ENCODE peak calls at places on chromosomes 16 and 17, in four cellular contexts. P, G, F and I are unnamed samples.

GRCh38 chr16:50253511-50253903 is 12.8 kb upstream of the ADCY7 start:
- DNase-seq in P (peak), G (no peak), F (no peak), I (no peak)

GRCh38 chr17:77498056-77498785 is 357.5 kb downstream of the SEC14L1 start:
- DNase-seq in G (no peak), F (no peak), P (no peak), I (no peak)

GRCh38 chr16:69762843-69763556 is 868 bp downstream of the WWP2 start:
- DNase-seq in G (no peak), P (no peak), F (peak), I (no peak)

GRCh38 chr16:56245197-56245596 is 53.9 kb downstream of the GNAO1 start:
- DNase-seq in G (no peak), F (no peak), P (no peak), I (no peak)

GRCh38 chr17:40699359-40699758 is 4.2 kb downstream of the KRT24 start:
- DNase-seq in P (no peak), G (no peak), F (no peak), I (no peak)

GRCh38 chr16:11100239-11100750 is 155.7 kb downstream of the SOCS1 start:
- DNase-seq in F (no peak), P (peak), G (peak), I (peak)

GRCh38 chr16:2054543-2055245 is 6.9 kb downstream of the TSC2 start:
- DNase-seq in P (no peak), F (no peak), G (no peak), I (no peak)

GRCh38 chr16:51017969-51018368 is 133.1 kb downstream of the SALL1 start:
- DNase-seq in P (no peak), G (no peak), F (no peak), I (no peak)

GRCh38 chr17:19397556-19398041 is 10.6 kb upstream of the MFAP4 start:
- DNase-seq in P (no peak), G (no peak), F (peak), I (peak)

GRCh38 chr16:50448522-50448921 is 79.7 kb upstream of the BRD7 start:
- DNase-seq in F (peak), G (no peak), P (no peak), I (peak)

GRCh38 chr17:49741009-49741691 is 22.8 kb downstream of the FAM117A start:
- DNase-seq in P (no peak), F (no peak), G (no peak), I (no peak)

GRCh38 chr17:63751806-63752205 is 10.2 kb upstream of the STRADA start:
- DNase-seq in P (no peak), F (no peak), G (no peak), I (no peak)

GRCh38 chr17:29179232-29180036 is 764 bp downstream of the MYO18A start:
- DNase-seq in G (no peak), F (peak), P (peak), I (peak)

GRCh38 chr17:53757559-53757958 is 65.2 kb upstream of the KIF2B start:
- DNase-seq in F (no peak), P (no peak), G (no peak), I (no peak)

GRCh38 chr16:53872248-53873221 is 168.6 kb downstream of the FTO start:
- DNase-seq in P (no peak), G (no peak), F (no peak), I (no peak)

GRCh38 chr16:56331915-56332314 is 93.4 kb downstream of the AMFR start:
- DNase-seq in G (no peak), P (no peak), F (no peak), I (no peak)

GRCh38 chr16:35363510-35363909 is 1904.1 kb downstream of the TP53TG3F start:
- DNase-seq in F (no peak), G (no peak), P (no peak), I (no peak)

GRCh38 chr17:61635913-61636432 is 45.0 kb upstream of the NACA2 start:
- DNase-seq in P (peak), F (peak), G (peak), I (peak)

GRCh38 chr16:1146409-1146808 is 6.5 kb upstream of the CACNA1H start:
- DNase-seq in F (no peak), G (no peak), P (peak), I (peak)

GRCh38 chr16:53121666-53122065 is 66.9 kb downstream of the CHD9 start:
- DNase-seq in F (no peak), G (no peak), P (no peak), I (no peak)

GRCh38 chr17:37458805-37459204 is 30.9 kb upstream of the DUSP14 start:
- DNase-seq in P (no peak), F (no peak), G (no peak), I (no peak)

GRCh38 chr17:62658136-62658535 is 30.7 kb downstream of the MRC2 start:
- DNase-seq in P (no peak), F (no peak), G (no peak), I (peak)

GRCh38 chr17:47325176-47325575 is 1.4 kb downstream of the EFCAB13 start:
- DNase-seq in G (no peak), P (no peak), F (no peak), I (no peak)

GRCh38 chr16:50446861-50447260 is 78.1 kb upstream of the BRD7 start:
- DNase-seq in G (no peak), P (no peak), F (no peak), I (no peak)

GRCh38 chr17:17853811-17854527 is 17.2 kb upstream of the SREBF1 start:
- DNase-seq in F (no peak), G (no peak), P (no peak), I (no peak)

GRCh38 chr16:69532761-69533459 is 32.9 kb upstream of the NFAT5 start:
- DNase-seq in P (no peak), G (no peak), F (no peak), I (no peak)

GRCh38 chr16:67442581-67443255 is 11.8 kb downstream of the HSD11B2 start:
- DNase-seq in G (no peak), P (no peak), F (no peak), I (no peak)

GRCh38 chr17:69539781-69540319 is 125.4 kb downstream of the MAP2K6 start:
- DNase-seq in F (no peak), P (no peak), G (no peak), I (no peak)

GRCh38 chr16:74455213-74455612 is 33.9 kb upstream of the CLEC18B start:
- DNase-seq in P (no peak), F (peak), G (no peak), I (no peak)

GRCh38 chr16:74926832-74927231 is 58.1 kb downstream of the WDR59 start:
- DNase-seq in G (no peak), P (no peak), F (no peak), I (no peak)

GRCh38 chr16:50694206-50694605 is 800 bp downstream of the NOD2 start:
- DNase-seq in G (no peak), F (no peak), P (no peak), I (no peak)

GRCh38 chr17:4221899-4222659 is 41.7 kb downstream of the ANKFY1 start:
- DNase-seq in F (no peak), G (no peak), P (no peak), I (no peak)
- TF ChIP-seq SP1 in F (no peak), G (no peak), P (no peak), I (no peak)

GRCh38 chr17:42680331-42680808 is 1.3 kb downstream of the CCR10 start:
- DNase-seq in G (no peak), F (no peak), P (peak), I (no peak)

GRCh38 chr17:42681976-42682375 is 333 bp upstream of the CCR10 start:
- DNase-seq in G (no peak), P (no peak), F (no peak), I (no peak)

GRCh38 chr17:42683407-42684031 is 1.2 kb downstream of the CNTNAP1 start:
- DNase-seq in F (no peak), G (no peak), P (no peak), I (peak)

GRCh38 chr17:42684033-42684625 is 1.8 kb downstream of the CNTNAP1 start:
- DNase-seq in F (no peak), P (no peak), G (no peak), I (no peak)

GRCh38 chr17:42682400-42683384 is at the start of gene CNTNAP1:
- DNase-seq in F (peak), P (peak), G (no peak), I (peak)
- TF ChIP-seq CREM in F (no peak), P (no peak), G (peak), I (no peak)

GRCh38 chr16:81593481-81593880 is 148.9 kb downstream of the CMIP start:
- DNase-seq in G (no peak), P (no peak), F (no peak), I (no peak)
- TF ChIP-seq ESRRA in G (no peak), P (no peak), F (no peak), I (no peak)

GRCh38 chr17:10215286-10215685 is 16.9 kb upstream of the GAS7 start:
- DNase-seq in P (no peak), F (no peak), G (no peak), I (no peak)

GRCh38 chr17:10216213-10216982 is 18.0 kb upstream of the GAS7 start:
- DNase-seq in G (no peak), P (no peak), F (no peak), I (peak)

GRCh38 chr17:10217916-10218315 is 19.5 kb upstream of the GAS7 start:
- DNase-seq in P (no peak), G (peak), F (no peak), I (no peak)
- TF ChIP-seq SP1 in P (no peak), G (no peak), F (no peak), I (no peak)

DNA sequence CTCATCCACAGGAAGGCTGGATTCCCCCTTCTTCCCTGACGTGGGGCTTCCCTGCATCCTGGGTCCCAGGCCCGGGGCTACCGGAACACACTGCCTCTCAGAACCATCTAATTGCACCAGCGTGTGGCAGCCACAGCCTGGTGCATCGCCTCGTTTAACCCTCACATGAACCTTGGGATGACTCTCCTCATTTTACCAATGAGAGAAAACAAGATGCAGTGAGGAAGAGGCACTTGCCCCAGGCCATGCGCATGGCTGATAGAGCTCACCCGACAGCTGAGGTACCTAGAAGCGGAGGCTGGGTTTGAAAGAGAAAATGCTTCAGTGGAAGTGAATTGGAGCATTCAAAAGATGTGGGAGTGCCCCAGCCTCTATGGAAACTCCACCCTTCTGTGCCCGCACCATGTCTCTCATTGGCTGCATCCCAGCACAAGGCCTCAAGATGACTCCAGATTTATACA is 162.3 kb downstream of the KATNIP start:
- DNase-seq in P (no peak), G (no peak), F (no peak), I (no peak)
- TF ChIP-seq CREM in P (no peak), G (no peak), F (no peak), I (no peak)

GRCh38 chr16:9070295-9070694 is 21.1 kb upstream of the HAPSTR1 start:
- DNase-seq in P (no peak), G (no peak), F (no peak), I (no peak)

GRCh38 chr16:9072806-9073341 is 18.6 kb upstream of the HAPSTR1 start:
- DNase-seq in F (no peak), P (no peak), G (peak), I (no peak)

GRCh38 chr16:9079430-9079812 is 12.0 kb upstream of the HAPSTR1 start:
- DNase-seq in G (no peak), P (no peak), F (no peak), I (no peak)

GRCh38 chr16:9077001-9077809 is 14.2 kb upstream of the HAPSTR1 start:
- DNase-seq in F (peak), G (no peak), P (peak), I (no peak)

GRCh38 chr16:9075299-9076071 is 16.0 kb upstream of the HAPSTR1 start:
- DNase-seq in P (no peak), G (no peak), F (no peak), I (no peak)
- TF ChIP-seq ESRRA in P (no peak), G (no peak), F (no peak), I (no peak)

GRCh38 chr17:38852771-38853291 is 690 bp downstream of the RPL23 start:
- DNase-seq in G (no peak), F (no peak), P (no peak), I (no peak)

GRCh38 chr17:38850374-38850773 is 3.1 kb downstream of the RPL23 start:
- DNase-seq in P (no peak), F (no peak), G (no peak), I (no peak)

GRCh38 chr17:38851434-38851833 is 2.1 kb downstream of the RPL23 start:
- DNase-seq in G (no peak), F (no peak), P (no peak), I (no peak)

GRCh38 chr17:38848557-38848891 is 5.0 kb downstream of the RPL23 start:
- DNase-seq in P (no peak), G (no peak), F (no peak), I (no peak)

GRCh38 chr17:38848939-38849563 is 4.5 kb downstream of the RPL23 start:
- DNase-seq in P (no peak), F (no peak), G (no peak), I (no peak)
- TF ChIP-seq SP1 in P (no peak), F (no peak), G (no peak), I (no peak)